ENCODE peak calls at places on chromosome 20, in five cellular contexts. N, L, X, W and P are unnamed samples.

GRCh38 chr20:17662333-17663039 is 19.6 kb downstream of the RRBP1 start:
- DNase-seq in N (no peak), L (no peak), X (no peak), W (no peak), P (no peak)

GRCh38 chr20:45044601-45045000 is 56.3 kb downstream of the KCNS1 start:
- DNase-seq in N (no peak), L (no peak), X (no peak), W (no peak), P (no peak)

GRCh38 chr20:23285536-23285935 is 65.1 kb upstream of the NXT1 start:
- DNase-seq in N (no peak), L (no peak), X (no peak), W (no peak), P (no peak)

GRCh38 chr20:43681991-43682410 is 15.1 kb downstream of the MYBL2 start:
- DNase-seq in N (no peak), L (no peak), X (peak; percentile 89), W (no peak), P (no peak)

GRCh38 chr20:37901667-37902503 is 1.0 kb upstream of the VSTM2L start:
- DNase-seq in N (peak; percentile 61), L (peak; percentile 84), X (no peak), W (peak; percentile 70), P (peak; percentile 86)

GRCh38 chr20:43958626-43959025 is 44.0 kb downstream of the TOX2 start:
- DNase-seq in N (no peak), L (no peak), X (no peak), W (no peak), P (no peak)

GRCh38 chr20:4766631-4767030 is 44.9 kb downstream of the PRND start:
- DNase-seq in N (no peak), L (peak; percentile 21), X (no peak), W (no peak), P (no peak)

GRCh38 chr20:10524643-10525042 is 89.5 kb downstream of the SLX4IP start:
- DNase-seq in N (no peak), L (no peak), X (no peak), W (no peak), P (no peak)

GRCh38 chr20:24730750-24731149 is 218.3 kb upstream of the CST7 start:
- DNase-seq in N (no peak), L (no peak), X (no peak), W (peak; percentile 7), P (no peak)

GRCh38 chr20:3156811-3157619 is 2.6 kb downstream of the FASTKD5 start:
- DNase-seq in N (no peak), L (no peak), X (peak; percentile 55), W (no peak), P (no peak)

GRCh38 chr20:53803492-53804155 is 210.0 kb upstream of the ZNF217 start:
- DNase-seq in N (no peak), L (no peak), X (no peak), W (no peak), P (no peak)

GRCh38 chr20:64156136-64156885 is 7.9 kb upstream of the MYT1 start:
- DNase-seq in N (no peak), L (no peak), X (no peak), W (no peak), P (peak; percentile 63)

GRCh38 chr20:1171461-1172093 is 13.2 kb downstream of the TMEM74B start:
- DNase-seq in N (peak; percentile 42), L (peak; percentile 60), X (no peak), W (peak; percentile 84), P (no peak)

GRCh38 chr20:6829510-6830116 is 62.1 kb downstream of the BMP2 start:
- DNase-seq in N (peak; percentile 29), L (no peak), X (no peak), W (no peak), P (no peak)

GRCh38 chr20:40883097-40883496 is 145.5 kb upstream of the TOP1 start:
- DNase-seq in N (no peak), L (no peak), X (no peak), W (no peak), P (peak; percentile 55)

GRCh38 chr20:39195495-39196129 is 233.5 kb downstream of the DHX35 start:
- DNase-seq in N (no peak), L (peak; percentile 12), X (no peak), W (peak; percentile 53), P (peak; percentile 44)

GRCh38 chr20:36391456-36391855 is 85.3 kb downstream of the DLGAP4 start:
- DNase-seq in N (no peak), L (no peak), X (no peak), W (no peak), P (no peak)

GRCh38 chr20:53805895-53806384 is 212.3 kb upstream of the ZNF217 start:
- DNase-seq in N (no peak), L (no peak), X (no peak), W (no peak), P (no peak)

GRCh38 chr20:49948809-49949507 is 12.8 kb downstream of the RNF114 start:
- DNase-seq in N (peak; percentile 68), L (no peak), X (no peak), W (no peak), P (no peak)

GRCh38 chr20:33262658-33263065 is 20.4 kb upstream of the BPIFB1 start:
- DNase-seq in N (peak; percentile 82), L (peak; percentile 33), X (no peak), W (no peak), P (peak; percentile 52)

GRCh38 chr20:35539756-35540212 is 2.1 kb upstream of the ERGIC3 start:
- DNase-seq in N (peak; percentile 97), L (peak; percentile 46), X (peak; percentile 70), W (peak; percentile 72), P (no peak)

GRCh38 chr20:4026093-4026601 is 10.8 kb upstream of the RNF24 start:
- DNase-seq in N (peak; percentile 29), L (peak; percentile 59), X (no peak), W (peak; percentile 46), P (peak; percentile 54)

GRCh38 chr20:56574531-56575142 is 41.6 kb downstream of the FAM209B start:
- DNase-seq in N (no peak), L (no peak), X (no peak), W (no peak), P (no peak)

GRCh38 chr20:60116128-60116909 is 158.1 kb downstream of the CDH26 start:
- DNase-seq in N (no peak), L (peak; percentile 76), X (no peak), W (no peak), P (no peak)

GRCh38 chr20:10370091-10370887 is 63.7 kb downstream of the MKKS start:
- DNase-seq in N (peak; percentile 99), L (no peak), X (no peak), W (no peak), P (no peak)

GRCh38 chr20:44217342-44218092 is 6.9 kb upstream of the OSER1 start:
- DNase-seq in N (peak; percentile 82), L (peak; percentile 65), X (no peak), W (peak; percentile 81), P (peak; percentile 62)

GRCh38 chr20:17558154-17558940 is 11.5 kb upstream of the DSTN start:
- DNase-seq in N (peak; percentile 83), L (peak; percentile 56), X (no peak), W (peak; percentile 45), P (no peak)

GRCh38 chr20:38167851-38168760 is 3.0 kb upstream of the TGM2 start:
- DNase-seq in N (peak; percentile 92), L (no peak), X (no peak), W (no peak), P (no peak)

GRCh38 chr20:21557246-21557982 is 43.5 kb upstream of the NKX2-2 start:
- DNase-seq in N (no peak), L (no peak), X (no peak), W (no peak), P (no peak)

GRCh38 chr20:22462975-22463914 is 121.1 kb downstream of the FOXA2 start:
- DNase-seq in N (no peak), L (no peak), X (no peak), W (no peak), P (no peak)

GRCh38 chr20:60589624-60590023 is 631.4 kb downstream of the CDH26 start:
- DNase-seq in N (no peak), L (peak; percentile 18), X (no peak), W (no peak), P (no peak)

DNA sequence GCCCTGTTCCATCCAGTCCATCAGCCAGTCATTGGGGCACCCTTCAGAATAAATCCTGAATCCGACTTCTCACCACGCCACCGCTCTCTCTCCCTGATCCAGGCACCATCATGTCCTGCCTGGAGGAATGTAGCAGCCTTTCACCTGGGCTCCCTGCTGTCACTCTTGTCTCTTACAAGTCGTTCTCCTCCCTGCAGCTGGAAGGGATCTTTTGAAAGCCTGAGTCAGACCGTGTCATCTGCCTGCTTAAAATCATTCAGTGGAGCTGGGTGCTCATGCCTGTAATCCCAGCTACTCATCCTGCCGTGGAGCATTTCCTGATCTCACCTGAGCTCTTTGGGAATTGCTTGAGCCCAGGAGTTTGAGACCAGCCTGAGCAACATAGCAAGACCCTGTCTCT is 19.2 kb upstream of the KCNG1 start:
- DNase-seq in N (no peak), L (no peak), X (no peak), W (no peak), P (no peak)
- TF ChIP-seq TAF1 in N (no peak), L (no peak), X (no peak), W (no peak), P (no peak)

GRCh38 chr20:32189691-32190607 is 17.6 kb downstream of the PLAGL2 start:
- DNase-seq in N (no peak), L (no peak), X (no peak), W (peak; percentile 86), P (peak; percentile 92)
- TF ChIP-seq SIN3A in N (no peak), L (no peak), X (no peak), W (no peak), P (no peak)

GRCh38 chr20:62855120-62855519 is 6.5 kb downstream of the TCFL5 start:
- DNase-seq in N (no peak), L (no peak), X (no peak), W (no peak), P (no peak)

GRCh38 chr20:62854121-62854520 is 7.5 kb downstream of the TCFL5 start:
- DNase-seq in N (no peak), L (no peak), X (no peak), W (no peak), P (no peak)

GRCh38 chr20:62859721-62860120 is 1.9 kb downstream of the TCFL5 start:
- DNase-seq in N (no peak), L (no peak), X (no peak), W (no peak), P (no peak)

GRCh38 chr20:62858059-62858458 is 3.6 kb downstream of the TCFL5 start:
- DNase-seq in N (no peak), L (no peak), X (no peak), W (no peak), P (no peak)

DNA sequence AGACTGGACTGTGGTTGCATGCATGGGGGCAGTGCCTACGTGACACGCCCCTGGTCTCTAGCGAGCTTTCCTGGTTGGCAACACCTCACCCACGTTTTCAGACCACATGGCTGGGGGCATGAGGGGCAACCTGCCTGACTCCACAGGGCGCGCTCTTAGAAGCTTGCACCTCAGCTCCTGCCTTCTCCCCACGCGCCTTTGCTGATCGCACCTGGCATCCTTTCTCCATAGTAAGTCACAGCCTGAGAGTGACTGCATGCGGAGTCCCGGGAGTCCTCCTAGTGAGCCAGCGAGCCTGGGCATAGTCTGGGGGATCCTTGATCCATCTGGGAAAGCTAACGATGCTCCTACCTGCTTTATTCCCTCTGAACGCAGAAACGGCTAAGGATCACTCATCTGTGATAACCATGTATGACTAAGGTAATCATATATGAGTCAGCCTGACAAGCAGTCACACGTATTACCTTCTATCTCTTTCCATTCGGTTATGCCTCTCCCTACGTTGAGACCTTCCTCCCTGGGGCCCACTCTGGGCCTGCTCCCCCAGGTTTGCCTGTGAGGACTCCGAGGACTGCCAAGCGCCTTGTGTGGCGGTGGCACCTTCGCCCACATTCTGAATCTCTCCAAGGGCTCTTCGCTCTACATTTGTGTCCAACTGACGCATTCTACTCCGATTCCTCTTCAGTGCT is 4.5 kb downstream of the TCFL5 start:
- DNase-seq in N (no peak), L (no peak), X (no peak), W (no peak), P (no peak)
- TF ChIP-seq TAF1 in N (no peak), L (no peak), X (no peak), W (no peak), P (no peak)

GRCh38 chr20:46820682-46821081 is 74.0 kb upstream of the EYA2 start:
- DNase-seq in N (peak; percentile 31), L (no peak), X (no peak), W (no peak), P (no peak)
- TF ChIP-seq SIN3A in N (no peak), L (no peak), X (no peak), W (no peak), P (no peak)